ENCODE peak calls at places on chromosomes 1 and 21, in ten cellular contexts. One of them, this sample, is unnamed.

GRCh38 chr1:170096806-170097340 is 22.4 kb upstream of the KIFAP3 start:
- DNase-seq in sigmoid colon: no peak
- DNase-seq in cardiac muscle cell: no peak
- DNase-seq in fibroblast of lung: no peak
- DNase-seq in left lung: no peak
- DNase-seq in kidney: no peak
- DNase-seq in thoracic aorta: no peak
- DNase-seq in CD8-positive, alpha-beta T cell: no peak
- DNase-seq in testis: no peak
- DNase-seq in astrocyte: no peak
- DNase-seq in this sample: no peak

GRCh38 chr21:41377715-41378114 is 15.9 kb downstream of the MX2 start:
- DNase-seq in fibroblast of lung: no peak
- DNase-seq in thoracic aorta: no peak
- DNase-seq in kidney: no peak
- DNase-seq in testis: no peak
- DNase-seq in left lung: no peak
- DNase-seq in cardiac muscle cell: no peak
- DNase-seq in sigmoid colon: peak; percentile 46
- DNase-seq in astrocyte: no peak
- DNase-seq in CD8-positive, alpha-beta T cell: no peak
- DNase-seq in this sample: no peak

GRCh38 chr1:231600461-231600976 is 26.1 kb upstream of the DISC1 start:
- DNase-seq in CD8-positive, alpha-beta T cell: no peak
- DNase-seq in kidney: no peak
- DNase-seq in cardiac muscle cell: no peak
- DNase-seq in left lung: no peak
- DNase-seq in sigmoid colon: no peak
- DNase-seq in testis: no peak
- DNase-seq in thoracic aorta: no peak
- DNase-seq in astrocyte: no peak
- DNase-seq in fibroblast of lung: peak; percentile 61
- DNase-seq in this sample: no peak

GRCh38 chr21:37145635-37146111 is 72.6 kb downstream of the TTC3 start:
- DNase-seq in CD8-positive, alpha-beta T cell: no peak
- DNase-seq in fibroblast of lung: no peak
- DNase-seq in sigmoid colon: no peak
- DNase-seq in cardiac muscle cell: no peak
- DNase-seq in testis: no peak
- DNase-seq in thoracic aorta: no peak
- DNase-seq in astrocyte: peak; percentile 73
- DNase-seq in kidney: no peak
- DNase-seq in left lung: no peak
- DNase-seq in this sample: no peak

GRCh38 chr1:74771913-74772515 is 39.1 kb downstream of the TYW3 start:
- DNase-seq in astrocyte: peak; percentile 18
- DNase-seq in thoracic aorta: no peak
- DNase-seq in cardiac muscle cell: peak; percentile 70
- DNase-seq in CD8-positive, alpha-beta T cell: no peak
- DNase-seq in kidney: no peak
- DNase-seq in left lung: no peak
- DNase-seq in testis: peak; percentile 20
- DNase-seq in sigmoid colon: no peak
- DNase-seq in fibroblast of lung: peak; percentile 66
- DNase-seq in this sample: no peak

GRCh38 chr1:152036316-152037216 is at the start of gene S100A11:
- DNase-seq in kidney: peak; percentile 96
- DNase-seq in testis: peak; percentile 93
- DNase-seq in sigmoid colon: peak; percentile 95
- DNase-seq in left lung: peak; percentile 95
- DNase-seq in astrocyte: peak; percentile 76
- DNase-seq in fibroblast of lung: peak; percentile 82
- DNase-seq in thoracic aorta: peak; percentile 84
- DNase-seq in CD8-positive, alpha-beta T cell: peak; percentile 54
- DNase-seq in cardiac muscle cell: peak; percentile 78
- DNase-seq in this sample: peak; percentile 92

GRCh38 chr1:183822081-183822611 is 17.2 kb downstream of the RGL1 start:
- DNase-seq in testis: peak; percentile 76
- DNase-seq in kidney: no peak
- DNase-seq in fibroblast of lung: no peak
- DNase-seq in astrocyte: peak; percentile 59
- DNase-seq in left lung: no peak
- DNase-seq in cardiac muscle cell: no peak
- DNase-seq in thoracic aorta: no peak
- DNase-seq in CD8-positive, alpha-beta T cell: no peak
- DNase-seq in sigmoid colon: peak; percentile 80
- DNase-seq in this sample: no peak

GRCh38 chr1:150511551-150511950 is 3.6 kb downstream of the ECM1 start:
- DNase-seq in astrocyte: no peak
- DNase-seq in kidney: peak; percentile 63
- DNase-seq in sigmoid colon: no peak
- DNase-seq in fibroblast of lung: no peak
- DNase-seq in left lung: no peak
- DNase-seq in CD8-positive, alpha-beta T cell: no peak
- DNase-seq in thoracic aorta: no peak
- DNase-seq in cardiac muscle cell: no peak
- DNase-seq in testis: no peak
- DNase-seq in this sample: no peak

GRCh38 chr1:53572061-53572801 is 113.0 kb downstream of the DMRTB1 start:
- DNase-seq in fibroblast of lung: no peak
- DNase-seq in left lung: no peak
- DNase-seq in sigmoid colon: peak; percentile 68
- DNase-seq in testis: no peak
- DNase-seq in thoracic aorta: no peak
- DNase-seq in astrocyte: peak; percentile 48
- DNase-seq in kidney: no peak
- DNase-seq in cardiac muscle cell: peak; percentile 87
- DNase-seq in CD8-positive, alpha-beta T cell: no peak
- DNase-seq in this sample: no peak

GRCh38 chr1:19343617-19344350 is 31.7 kb downstream of the SLC66A1 start:
- DNase-seq in kidney: no peak
- DNase-seq in CD8-positive, alpha-beta T cell: no peak
- DNase-seq in testis: no peak
- DNase-seq in left lung: no peak
- DNase-seq in fibroblast of lung: no peak
- DNase-seq in thoracic aorta: no peak
- DNase-seq in sigmoid colon: no peak
- DNase-seq in cardiac muscle cell: no peak
- DNase-seq in astrocyte: no peak
- DNase-seq in this sample: no peak

GRCh38 chr1:167668108-167668507 is 38.1 kb downstream of the RCSD1 start:
- DNase-seq in astrocyte: no peak
- DNase-seq in thoracic aorta: no peak
- DNase-seq in cardiac muscle cell: no peak
- DNase-seq in left lung: no peak
- DNase-seq in CD8-positive, alpha-beta T cell: no peak
- DNase-seq in kidney: no peak
- DNase-seq in testis: no peak
- DNase-seq in fibroblast of lung: no peak
- DNase-seq in sigmoid colon: no peak
- DNase-seq in this sample: no peak

GRCh38 chr21:45290948-45291612 is 3.4 kb upstream of the POFUT2 start:
- DNase-seq in fibroblast of lung: peak; percentile 65
- DNase-seq in left lung: peak; percentile 30
- DNase-seq in kidney: no peak
- DNase-seq in cardiac muscle cell: no peak
- DNase-seq in sigmoid colon: peak; percentile 76
- DNase-seq in CD8-positive, alpha-beta T cell: no peak
- DNase-seq in testis: peak; percentile 26
- DNase-seq in thoracic aorta: no peak
- DNase-seq in astrocyte: peak; percentile 71
- DNase-seq in this sample: peak; percentile 75

GRCh38 chr1:201295861-201296260 is 12.6 kb downstream of the PKP1 start:
- DNase-seq in left lung: no peak
- DNase-seq in sigmoid colon: no peak
- DNase-seq in fibroblast of lung: peak; percentile 73
- DNase-seq in kidney: no peak
- DNase-seq in astrocyte: peak; percentile 72
- DNase-seq in CD8-positive, alpha-beta T cell: no peak
- DNase-seq in testis: no peak
- DNase-seq in thoracic aorta: no peak
- DNase-seq in cardiac muscle cell: no peak
- DNase-seq in this sample: no peak

GRCh38 chr1:168920456-168921094 is 185.9 kb upstream of the ATP1B1 start:
- DNase-seq in fibroblast of lung: peak; percentile 62
- DNase-seq in kidney: no peak
- DNase-seq in cardiac muscle cell: no peak
- DNase-seq in sigmoid colon: peak; percentile 76
- DNase-seq in CD8-positive, alpha-beta T cell: no peak
- DNase-seq in thoracic aorta: no peak
- DNase-seq in left lung: no peak
- DNase-seq in astrocyte: no peak
- DNase-seq in testis: peak; percentile 30
- DNase-seq in this sample: peak; percentile 64

GRCh38 chr21:36117276-36117675 is 17.6 kb upstream of the CBR3 start:
- DNase-seq in cardiac muscle cell: no peak
- DNase-seq in left lung: no peak
- DNase-seq in sigmoid colon: no peak
- DNase-seq in fibroblast of lung: no peak
- DNase-seq in CD8-positive, alpha-beta T cell: no peak
- DNase-seq in astrocyte: no peak
- DNase-seq in testis: no peak
- DNase-seq in thoracic aorta: no peak
- DNase-seq in kidney: no peak
- DNase-seq in this sample: no peak

GRCh38 chr21:36109868-36110267 is 25.0 kb upstream of the CBR3 start:
- DNase-seq in sigmoid colon: no peak
- DNase-seq in left lung: no peak
- DNase-seq in cardiac muscle cell: no peak
- DNase-seq in thoracic aorta: no peak
- DNase-seq in kidney: no peak
- DNase-seq in fibroblast of lung: no peak
- DNase-seq in CD8-positive, alpha-beta T cell: no peak
- DNase-seq in testis: no peak
- DNase-seq in astrocyte: no peak
- DNase-seq in this sample: no peak

GRCh38 chr21:36111238-36111637 is 23.6 kb upstream of the CBR3 start:
- DNase-seq in cardiac muscle cell: no peak
- DNase-seq in sigmoid colon: no peak
- DNase-seq in left lung: peak; percentile 42
- DNase-seq in thoracic aorta: no peak
- DNase-seq in kidney: no peak
- DNase-seq in fibroblast of lung: no peak
- DNase-seq in astrocyte: no peak
- DNase-seq in CD8-positive, alpha-beta T cell: no peak
- DNase-seq in testis: no peak
- DNase-seq in this sample: no peak

GRCh38 chr21:36115138-36115710 is 19.7 kb upstream of the CBR3 start:
- DNase-seq in thoracic aorta: no peak
- DNase-seq in CD8-positive, alpha-beta T cell: no peak
- DNase-seq in sigmoid colon: no peak
- DNase-seq in fibroblast of lung: no peak
- DNase-seq in cardiac muscle cell: no peak
- DNase-seq in kidney: no peak
- DNase-seq in left lung: no peak
- DNase-seq in astrocyte: no peak
- DNase-seq in testis: no peak
- DNase-seq in this sample: no peak

DNA sequence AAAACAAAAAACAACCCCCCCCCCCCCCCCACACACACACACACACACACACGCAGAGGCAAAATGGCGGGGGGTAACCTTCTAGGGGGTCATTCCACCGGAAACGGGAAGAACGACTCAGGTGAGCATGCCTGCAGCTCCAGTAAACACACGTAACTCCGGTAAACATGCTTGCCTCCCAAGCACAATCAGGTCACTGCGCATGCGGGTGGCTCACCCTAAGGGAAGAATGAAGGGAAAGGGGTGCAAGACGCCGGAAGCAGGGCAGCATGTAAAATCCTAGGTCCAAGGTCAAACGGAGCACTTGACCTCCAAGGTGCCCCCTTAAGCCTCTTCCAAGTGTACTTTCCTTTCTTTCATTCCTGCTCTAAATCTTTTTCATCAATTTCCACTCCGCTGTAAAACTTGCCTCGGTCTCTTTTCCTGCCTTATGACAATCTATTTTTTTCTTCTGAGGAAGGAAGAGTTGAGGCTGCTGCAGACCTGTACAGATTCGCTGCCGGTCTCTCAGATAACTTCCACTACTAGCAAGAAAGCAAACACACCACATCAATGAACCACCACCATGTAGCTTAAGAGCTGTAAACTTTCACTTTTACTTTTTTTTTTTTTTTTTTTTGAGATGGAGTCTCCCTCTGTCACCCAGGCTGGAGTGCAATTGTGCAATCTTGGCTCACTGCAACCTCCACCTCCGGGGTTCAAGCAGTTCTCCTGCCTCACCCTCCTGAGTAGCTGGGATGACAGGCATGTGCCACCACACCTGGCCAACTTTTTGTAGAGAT is 21.0 kb upstream of the CBR3 start:
- DNase-seq in CD8-positive, alpha-beta T cell: peak; percentile 62
- DNase-seq in thoracic aorta: no peak
- DNase-seq in kidney: peak; percentile 85
- DNase-seq in cardiac muscle cell: no peak
- DNase-seq in fibroblast of lung: no peak
- DNase-seq in left lung: peak; percentile 76
- DNase-seq in sigmoid colon: no peak
- DNase-seq in testis: peak; percentile 67
- DNase-seq in astrocyte: no peak
- DNase-seq in this sample: no peak
- H3K27ac ChIP-seq in CD8-positive, alpha-beta T cell: peak overlapping the region; percentile 61
- H3K27ac ChIP-seq in thoracic aorta: no peak overlapping the region
- H3K27ac ChIP-seq in kidney: peak overlapping the region; percentile 73
- H3K27ac ChIP-seq in cardiac muscle cell: no peak overlapping the region
- H3K27ac ChIP-seq in fibroblast of lung: peak overlapping the region; percentile 66
- H3K27ac ChIP-seq in left lung: peak overlapping the region; percentile 65
- H3K27ac ChIP-seq in sigmoid colon: no peak overlapping the region
- H3K27ac ChIP-seq in testis: no peak overlapping the region
- H3K27ac ChIP-seq in astrocyte: no peak overlapping the region
- H3K27ac ChIP-seq in this sample: no peak overlapping the region

GRCh38 chr1:207810606-207811295 is 58.9 kb downstream of the CD46 start:
- DNase-seq in thoracic aorta: no peak
- DNase-seq in testis: no peak
- DNase-seq in kidney: peak; percentile 39
- DNase-seq in astrocyte: no peak
- DNase-seq in left lung: no peak
- DNase-seq in fibroblast of lung: no peak
- DNase-seq in sigmoid colon: no peak
- DNase-seq in cardiac muscle cell: no peak
- DNase-seq in CD8-positive, alpha-beta T cell: no peak
- DNase-seq in this sample: no peak
- H3K4me1 ChIP-seq in thoracic aorta: peaks cover 72% of the 10 kb centered on the region
- H3K4me1 ChIP-seq in testis: peaks cover 41% of the 10 kb centered on the region
- H3K4me1 ChIP-seq in kidney: peaks cover 80% of the 10 kb centered on the region
- H3K4me1 ChIP-seq in astrocyte: peaks cover 8% of the 10 kb centered on the region
- H3K4me1 ChIP-seq in left lung: peaks cover 100% of the 10 kb centered on the region
- H3K4me1 ChIP-seq in fibroblast of lung: peaks cover 34% of the 10 kb centered on the region
- H3K4me1 ChIP-seq in sigmoid colon: peaks cover 100% of the 10 kb centered on the region
- H3K4me1 ChIP-seq in cardiac muscle cell: peaks cover 7% of the 10 kb centered on the region
- H3K4me1 ChIP-seq in CD8-positive, alpha-beta T cell: peaks cover 41% of the 10 kb centered on the region
- H3K4me1 ChIP-seq in this sample: peaks cover 100% of the 10 kb centered on the region

GRCh38 chr1:2049517-2050481 is at the start of gene PRKCZ:
- DNase-seq in CD8-positive, alpha-beta T cell: peak; percentile 94
- DNase-seq in astrocyte: no peak
- DNase-seq in left lung: peak; percentile 91
- DNase-seq in fibroblast of lung: no peak
- DNase-seq in kidney: peak; percentile 97
- DNase-seq in cardiac muscle cell: peak; percentile 95
- DNase-seq in sigmoid colon: peak; percentile 78
- DNase-seq in thoracic aorta: no peak
- DNase-seq in testis: peak; percentile 92
- DNase-seq in this sample: peak; percentile 64
- H3K4me3 ChIP-seq in CD8-positive, alpha-beta T cell: peak within 1 kb of the TSS; percentile 76
- H3K4me3 ChIP-seq in astrocyte: peak within 1 kb of the TSS; percentile 23
- H3K4me3 ChIP-seq in left lung: peak within 1 kb of the TSS; percentile 43
- H3K4me3 ChIP-seq in fibroblast of lung: no peak within 1 kb of the TSS
- H3K4me3 ChIP-seq in kidney: peak within 1 kb of the TSS; percentile 50
- H3K4me3 ChIP-seq in cardiac muscle cell: peak within 1 kb of the TSS; percentile 76
- H3K4me3 ChIP-seq in sigmoid colon: peak within 1 kb of the TSS; percentile 49
- H3K4me3 ChIP-seq in thoracic aorta: peak within 1 kb of the TSS; percentile 68
- H3K4me3 ChIP-seq in testis: peak within 1 kb of the TSS; percentile 59
- H3K4me3 ChIP-seq in this sample: peak within 1 kb of the TSS; percentile 58

GRCh38 chr21:32604484-32604883 is 7.7 kb downstream of the CFAP298 start:
- DNase-seq in thoracic aorta: no peak
- DNase-seq in testis: no peak
- DNase-seq in astrocyte: no peak
- DNase-seq in cardiac muscle cell: no peak
- DNase-seq in left lung: no peak
- DNase-seq in fibroblast of lung: no peak
- DNase-seq in sigmoid colon: no peak
- DNase-seq in kidney: no peak
- DNase-seq in CD8-positive, alpha-beta T cell: no peak
- DNase-seq in this sample: no peak
- H3K27ac ChIP-seq in thoracic aorta: no peak overlapping the region
- H3K27ac ChIP-seq in testis: no peak overlapping the region
- H3K27ac ChIP-seq in astrocyte: no peak overlapping the region
- H3K27ac ChIP-seq in cardiac muscle cell: no peak overlapping the region
- H3K27ac ChIP-seq in left lung: no peak overlapping the region
- H3K27ac ChIP-seq in fibroblast of lung: no peak overlapping the region
- H3K27ac ChIP-seq in sigmoid colon: no peak overlapping the region
- H3K27ac ChIP-seq in kidney: no peak overlapping the region
- H3K27ac ChIP-seq in CD8-positive, alpha-beta T cell: no peak overlapping the region
- H3K27ac ChIP-seq in this sample: no peak overlapping the region

This sample was measured in right atrium auricular region.